ENCODE peak calls at places on chromosomes 6 and 20, in seven cellular contexts. B is fibroblast of mammary gland, N is neural crest cell, O is A549, I is cardiac fibroblast, R is neural progenitor cell, J is left ventricle myocardium inferior. S is an unnamed sample.

GRCh38 chr6:24910331-24910849 is 25.4 kb downstream of the RIPOR2 start:
- DNase-seq in R (peak; percentile 45), O (no peak), N (no peak), B (no peak), J (peak; percentile 22), I (peak; percentile 37), S (peak; percentile 76)

GRCh38 chr6:37014667-37015066 is 9.2 kb downstream of the FGD2 start:
- DNase-seq in O (no peak), I (no peak), J (no peak), R (no peak), B (no peak), N (no peak), S (no peak)

GRCh38 chr6:139173172-139173571 is 38.3 kb downstream of the HECA start:
- DNase-seq in B (peak; percentile 39), R (no peak), J (no peak), I (no peak), N (no peak), O (no peak), S (no peak)

GRCh38 chr6:134739299-134740090 is 210.4 kb downstream of the ALDH8A1 start:
- DNase-seq in I (peak; percentile 29), B (peak; percentile 54), O (no peak), R (no peak), N (no peak), J (no peak), S (no peak)

GRCh38 chr20:5353624-5354496 is 37.1 kb upstream of the PROKR2 start:
- DNase-seq in J (no peak), I (peak; percentile 49), N (no peak), B (peak; percentile 33), O (peak; percentile 43), R (no peak), S (no peak)

GRCh38 chr6:63272397-63272796 is 47.4 kb downstream of the LGSN start:
- DNase-seq in O (no peak), I (peak; percentile 32), R (peak; percentile 46), J (no peak), N (no peak), B (peak; percentile 49), S (no peak)

GRCh38 chr6:166977626-166978550 is 21.3 kb upstream of the CEP43 start:
- DNase-seq in B (peak; percentile 39), I (peak; percentile 43), J (no peak), O (no peak), R (no peak), N (no peak), S (no peak)

GRCh38 chr20:20734475-20734948 is 22.1 kb upstream of the RALGAPA2 start:
- DNase-seq in N (no peak), O (no peak), R (peak; percentile 39), B (no peak), J (no peak), I (no peak), S (no peak)

GRCh38 chr20:14550655-14551054 is 213.2 kb upstream of the FLRT3 start:
- DNase-seq in I (no peak), N (no peak), J (no peak), B (no peak), R (no peak), O (no peak), S (no peak)

GRCh38 chr6:31597006-31597405 is 4.2 kb upstream of the NCR3 start:
- DNase-seq in O (peak; percentile 40), R (peak; percentile 40), I (peak; percentile 48), J (no peak), B (peak; percentile 38), N (no peak), S (no peak)

GRCh38 chr6:150079604-150080003 is 10.7 kb upstream of the ULBP3 start:
- DNase-seq in R (peak; percentile 23), N (no peak), J (no peak), B (no peak), O (no peak), I (no peak), S (no peak)

GRCh38 chr6:29705389-29706231 is 17.6 kb upstream of the HLA-F start:
- DNase-seq in N (no peak), J (no peak), B (peak; percentile 56), O (peak; percentile 39), I (peak; percentile 51), R (peak; percentile 58), S (no peak)

GRCh38 chr6:143843689-143844405 is 709 bp downstream of the LTV1 start:
- DNase-seq in R (peak; percentile 8), I (peak; percentile 30), O (peak; percentile 3), J (no peak), B (peak; percentile 23), N (no peak), S (no peak)

GRCh38 chr6:170031684-170032121 is 259.2 kb downstream of the DLL1 start:
- DNase-seq in B (no peak), J (peak; percentile 11), R (no peak), O (no peak), I (no peak), N (no peak), S (peak; percentile 58)

GRCh38 chr6:130602151-130602770 is 224.9 kb upstream of the SMLR1 start:
- DNase-seq in J (no peak), O (peak; percentile 3), I (peak; percentile 74), N (no peak), B (peak; percentile 97), R (no peak), S (no peak)

GRCh38 chr20:11394145-11394833 is 523.4 kb upstream of the BTBD3 start:
- DNase-seq in B (peak; percentile 90), R (no peak), J (no peak), O (no peak), I (peak; percentile 46), N (no peak), S (no peak)

GRCh38 chr6:111027219-111027618 is 45.4 kb downstream of the RPF2 start:
- DNase-seq in N (no peak), B (no peak), J (no peak), O (no peak), I (no peak), R (no peak), S (no peak)
- TF ChIP-seq CTCF in N (no peak), B (no peak), J (peak; percentile 19), O (no peak), I (no peak), R (peak; percentile 24), S (no peak)

GRCh38 chr6:111921108-111921507 is 47.9 kb upstream of the FYN start:
- DNase-seq in B (no peak), J (no peak), I (no peak), R (peak; percentile 49), O (no peak), N (no peak), S (no peak)

GRCh38 chr6:111928139-111928538 is 54.9 kb upstream of the FYN start:
- DNase-seq in J (no peak), O (no peak), N (no peak), R (no peak), I (no peak), B (no peak), S (no peak)

GRCh38 chr6:111925296-111925695 is 52.0 kb upstream of the FYN start:
- DNase-seq in J (no peak), O (no peak), B (peak; percentile 76), R (no peak), N (no peak), I (peak; percentile 58), S (no peak)

GRCh38 chr6:111922454-111923297 is 49.4 kb upstream of the FYN start:
- DNase-seq in I (peak; percentile 52), O (no peak), J (no peak), R (peak; percentile 17), N (no peak), B (peak; percentile 75), S (no peak)

DNA sequence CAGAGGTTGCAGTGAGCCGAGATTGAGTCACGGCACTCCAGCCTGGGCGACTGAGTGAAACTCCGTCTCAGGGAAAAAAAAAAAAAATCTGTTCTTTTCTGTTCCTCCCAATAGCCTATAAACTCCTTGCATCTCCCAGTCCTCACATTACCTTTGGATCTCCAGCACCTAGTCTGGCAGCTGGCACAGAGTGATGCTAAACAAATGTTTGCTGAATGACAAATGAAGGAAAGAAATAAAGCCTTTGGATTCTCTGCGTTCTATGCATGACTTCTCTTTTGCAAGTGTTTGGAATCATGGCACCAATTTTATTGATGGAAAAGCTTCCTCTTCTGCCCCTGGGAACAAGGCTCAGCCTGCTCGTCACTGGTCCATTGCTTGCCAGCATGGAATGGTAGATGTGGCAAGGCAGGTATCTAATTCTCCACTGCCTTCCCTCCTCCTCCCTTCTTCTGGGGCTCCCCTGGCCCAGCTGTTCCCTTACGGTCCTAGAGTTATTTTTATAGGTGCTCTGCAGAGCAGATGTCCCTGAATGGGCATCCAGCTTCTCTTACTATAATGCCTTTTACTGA is 53.6 kb upstream of the FYN start:
- DNase-seq in O (no peak), I (no peak), B (no peak), J (no peak), R (no peak), N (no peak), S (no peak)
- TF ChIP-seq CTCF in O (no peak), I (no peak), B (no peak), J (no peak), R (no peak), N (no peak), S (no peak)

GRCh38 chr6:28124350-28124970 is at the start of gene ZSCAN16:
- DNase-seq in B (peak; percentile 79), I (peak; percentile 89), O (peak; percentile 67), N (peak; percentile 78), J (peak; percentile 81), R (peak; percentile 95), S (peak; percentile 87)
- TF ChIP-seq CTCF in B (no peak), I (no peak), O (no peak), N (no peak), J (no peak), R (no peak), S (no peak)

GRCh38 chr6:158589371-158589770 is 29.5 kb downstream of the TMEM181 start:
- DNase-seq in O (no peak), N (no peak), B (no peak), J (no peak), R (no peak), I (no peak), S (no peak)
- TF ChIP-seq CTCF in O (no peak), N (no peak), B (no peak), J (no peak), R (no peak), I (no peak), S (no peak)